ENCODE peak calls at places on chromosomes 1 and 21, in six cellular contexts. R, Z, U, Q, W and L are unnamed samples.

GRCh38 chr1:93034397-93034796 is 44.7 kb upstream of the MTF2 start:
- DNase-seq in R (no peak), Z (no peak), U (no peak), Q (no peak), W (no peak), L (no peak)

GRCh38 chr1:46820560-46821060 is 21.8 kb downstream of the CYP4B1 start:
- DNase-seq in R (no peak), Z (no peak), U (no peak), Q (peak), W (no peak), L (no peak)

GRCh38 chr1:182249201-182249676 is 142.4 kb downstream of the GLUL start:
- DNase-seq in R (no peak), Z (no peak), U (peak), Q (no peak), W (no peak), L (peak)

GRCh38 chr1:43976045-43976444 is 1.3 kb downstream of the ATP6V0B start:
- DNase-seq in R (no peak), Z (no peak), U (no peak), Q (no peak), W (no peak), L (no peak)

GRCh38 chr1:9610548-9610947 is 21.8 kb downstream of the TMEM201 start:
- DNase-seq in R (no peak), Z (no peak), U (no peak), Q (no peak), W (no peak), L (no peak)

GRCh38 chr1:209896346-209896745 is 41.7 kb upstream of the SYT14 start:
- DNase-seq in R (no peak), Z (no peak), U (no peak), Q (no peak), W (no peak), L (no peak)

GRCh38 chr1:9689971-9690381 is 38.4 kb downstream of the PIK3CD start:
- DNase-seq in R (no peak), Z (no peak), U (peak), Q (no peak), W (no peak), L (no peak)

GRCh38 chr1:232872738-232873137 is 67.5 kb downstream of the MAP10 start:
- DNase-seq in R (no peak), Z (no peak), U (no peak), Q (no peak), W (no peak), L (no peak)

GRCh38 chr1:236067854-236068454 is 3.1 kb upstream of the NID1 start:
- DNase-seq in R (no peak), Z (no peak), U (no peak), Q (no peak), W (peak), L (no peak)

GRCh38 chr1:26041401-26041800 is 4.5 kb downstream of the SLC30A2 start:
- DNase-seq in R (no peak), Z (no peak), U (no peak), Q (no peak), W (no peak), L (no peak)

GRCh38 chr1:201089621-201090020 is 22.6 kb downstream of the CACNA1S start:
- DNase-seq in R (no peak), Z (no peak), U (no peak), Q (no peak), W (no peak), L (no peak)

GRCh38 chr1:1137256-1138045 is 21.6 kb upstream of the C1orf159 start:
- DNase-seq in R (peak), Z (no peak), U (peak), Q (peak), W (no peak), L (no peak)

GRCh38 chr21:35088235-35088865 is 39.2 kb upstream of the RUNX1 start:
- DNase-seq in R (no peak), Z (no peak), U (peak), Q (no peak), W (no peak), L (no peak)

GRCh38 chr1:247456914-247457638 is 828 bp downstream of the OR2B11 start:
- DNase-seq in R (no peak), Z (peak), U (peak), Q (no peak), W (no peak), L (no peak)

GRCh38 chr21:27206368-27206982 is 239.6 kb upstream of the ADAMTS5 start:
- DNase-seq in R (no peak), Z (no peak), U (no peak), Q (no peak), W (no peak), L (no peak)

GRCh38 chr1:6185635-6186382 is 5.7 kb upstream of the CHD5 start:
- DNase-seq in R (no peak), Z (no peak), U (peak), Q (no peak), W (peak), L (no peak)

GRCh38 chr1:226407497-226408284 is at the start of gene PARP1:
- DNase-seq in R (peak), Z (peak), U (peak), Q (peak), W (peak), L (no peak)

GRCh38 chr1:167627615-167627864 is 2.5 kb upstream of the RCSD1 start:
- DNase-seq in R (no peak), Z (peak), U (no peak), Q (no peak), W (no peak), L (no peak)

GRCh38 chr1:66197120-66197519 is 336.8 kb upstream of the SGIP1 start:
- DNase-seq in R (no peak), Z (no peak), U (no peak), Q (no peak), W (no peak), L (no peak)

GRCh38 chr1:168835153-168835648 is 106.2 kb upstream of the DPT start:
- DNase-seq in R (no peak), Z (no peak), U (no peak), Q (no peak), W (no peak), L (no peak)

GRCh38 chr1:41540886-41541591 is 56.6 kb upstream of the EDN2 start:
- DNase-seq in R (no peak), Z (peak), U (no peak), Q (no peak), W (peak), L (no peak)

GRCh38 chr1:17118706-17119075 is 560 bp downstream of the PADI2 start:
- DNase-seq in R (no peak), Z (no peak), U (no peak), Q (no peak), W (no peak), L (no peak)

GRCh38 chr1:180131510-180131909 is 23.2 kb upstream of the QSOX1 start:
- DNase-seq in R (no peak), Z (no peak), U (peak), Q (no peak), W (peak), L (no peak)

GRCh38 chr21:39525601-39526000 is 73.8 kb downstream of the SH3BGR start:
- DNase-seq in R (no peak), Z (no peak), U (no peak), Q (no peak), W (no peak), L (no peak)

GRCh38 chr1:31954607-31955283 is 16.6 kb upstream of the PTP4A2 start:
- DNase-seq in R (no peak), Z (peak), U (no peak), Q (no peak), W (peak), L (no peak)

GRCh38 chr1:188937965-188938551 is 1539.6 kb downstream of the BRINP3 start:
- DNase-seq in R (no peak), Z (no peak), U (no peak), Q (no peak), W (no peak), L (no peak)

GRCh38 chr1:17696417-17697301 is 58.5 kb upstream of the ACTL8 start:
- DNase-seq in R (no peak), Z (no peak), U (no peak), Q (no peak), W (peak), L (no peak)

GRCh38 chr1:2311184-2312032 is 79.9 kb downstream of the MORN1 start:
- DNase-seq in R (peak), Z (no peak), U (peak), Q (no peak), W (peak), L (no peak)